ENCODE peak calls at places on chromosome 4, in five cellular contexts. One of them, this sample, is unnamed.

GRCh38 chr4:102500371-102501175 is 586 bp upstream of the NFKB1 start:
- DNase-seq in heart left ventricle: peak; percentile 70
- DNase-seq in choroid plexus epithelial cell: peak; percentile 47
- DNase-seq in NCI-H1694: peak; percentile 26
- DNase-seq in naive B cell: peak; percentile 29
- DNase-seq in this sample: peak; percentile 37

GRCh38 chr4:122668241-122668640 is 47.4 kb upstream of the IL21 start:
- DNase-seq in choroid plexus epithelial cell: peak; percentile 48
- DNase-seq in NCI-H1694: no peak
- DNase-seq in heart left ventricle: no peak
- DNase-seq in naive B cell: no peak
- DNase-seq in this sample: peak; percentile 54

GRCh38 chr4:53717064-53717549 is 125.8 kb upstream of the LNX1 start:
- DNase-seq in naive B cell: no peak
- DNase-seq in choroid plexus epithelial cell: peak; percentile 66
- DNase-seq in NCI-H1694: no peak
- DNase-seq in heart left ventricle: no peak
- DNase-seq in this sample: peak; percentile 16

GRCh38 chr4:62133498-62133897 is 933.4 kb downstream of the ADGRL3 start:
- DNase-seq in naive B cell: no peak
- DNase-seq in heart left ventricle: peak; percentile 22
- DNase-seq in choroid plexus epithelial cell: peak; percentile 46
- DNase-seq in NCI-H1694: no peak
- DNase-seq in this sample: no peak

GRCh38 chr4:83207497-83208105 is 77.0 kb downstream of the COQ2 start:
- DNase-seq in NCI-H1694: no peak
- DNase-seq in heart left ventricle: no peak
- DNase-seq in choroid plexus epithelial cell: peak; percentile 81
- DNase-seq in naive B cell: no peak
- DNase-seq in this sample: peak; percentile 79

GRCh38 chr4:165489786-165490185 is 111.0 kb downstream of the CPE start:
- DNase-seq in heart left ventricle: no peak
- DNase-seq in choroid plexus epithelial cell: peak; percentile 21
- DNase-seq in NCI-H1694: no peak
- DNase-seq in naive B cell: no peak
- DNase-seq in this sample: no peak

GRCh38 chr4:47383829-47384427 is 79.6 kb downstream of the COMMD8 start:
- DNase-seq in naive B cell: no peak
- DNase-seq in NCI-H1694: peak; percentile 5
- DNase-seq in choroid plexus epithelial cell: peak; percentile 63
- DNase-seq in heart left ventricle: no peak
- DNase-seq in this sample: peak; percentile 31

GRCh38 chr4:159146454-159146853 is 43.6 kb downstream of the RAPGEF2 start:
- DNase-seq in naive B cell: no peak
- DNase-seq in NCI-H1694: no peak
- DNase-seq in choroid plexus epithelial cell: no peak
- DNase-seq in heart left ventricle: no peak
- DNase-seq in this sample: no peak